ENCODE peak calls at places on chromosomes 12 and 14, in five cellular contexts. W is NCI-H1092 treated with DMSO at 0.1 percent for 48 hours; I is stimulated activated CD4-positive, alpha-beta T cell treated with anti-CD3 and anti-CD28 coated beads, Interleukin-4, amount 100 ng/mL, for 1 hour; K is RCC 7860; X is right cardiac atrium. U is an unnamed sample.

GRCh38 chr12:115998119-115998633 is 279.3 kb downstream of the MED13L start:
- DNase-seq in W (no peak), I (no peak), K (peak; percentile 25), X (no peak), U (no peak)

GRCh38 chr12:67155863-67156262 is 113.3 kb upstream of the CAND1 start:
- DNase-seq in X (no peak), K (no peak), W (no peak), I (no peak), U (no peak)

GRCh38 chr14:91258021-91258618 is 13.6 kb upstream of the GPR68 start:
- DNase-seq in I (no peak), W (no peak), K (no peak), X (no peak), U (peak; percentile 50)

GRCh38 chr12:65518771-65519170 is 240.3 kb downstream of the MSRB3 start:
- DNase-seq in K (peak; percentile 56), I (no peak), W (no peak), X (no peak), U (no peak)

GRCh38 chr14:28630100-28630499 is 136.5 kb upstream of the FOXG1 start:
- DNase-seq in W (no peak), X (no peak), I (no peak), K (no peak), U (no peak)

GRCh38 chr14:85217412-85217811 is 312.5 kb upstream of the FLRT2 start:
- DNase-seq in I (no peak), K (no peak), W (no peak), X (no peak), U (no peak)

GRCh38 chr14:21241218-21241819 is 27.9 kb downstream of the HNRNPC start:
- DNase-seq in I (no peak), X (no peak), W (no peak), K (no peak), U (no peak)

GRCh38 chr12:110844551-110845395 is 2.0 kb upstream of the CCDC63 start:
- DNase-seq in K (no peak), X (peak; percentile 76), W (no peak), I (no peak), U (peak; percentile 71)

GRCh38 chr14:80549141-80549540 is 337.8 kb upstream of the DIO2 start:
- DNase-seq in X (no peak), I (no peak), K (no peak), W (no peak), U (no peak)

GRCh38 chr12:93784339-93785086 is 107.3 kb downstream of the CRADD start:
- DNase-seq in W (no peak), K (peak; percentile 75), I (no peak), X (no peak), U (peak; percentile 36)

GRCh38 chr12:60863421-60863820 is 1267.6 kb downstream of the SLC16A7 start:
- DNase-seq in X (no peak), W (no peak), K (no peak), I (no peak), U (no peak)

GRCh38 chr14:88452231-88452630 is 66.8 kb downstream of the SPATA7 start:
- DNase-seq in I (no peak), W (no peak), K (no peak), X (no peak), U (no peak)

GRCh38 chr14:34059925-34060746 is 109.3 kb upstream of the EGLN3 start:
- DNase-seq in X (peak; percentile 92), W (peak; percentile 51), K (peak; percentile 65), I (peak; percentile 60), U (peak; percentile 84)

GRCh38 chr14:90522585-90523191 is 125.9 kb downstream of the CALM1 start:
- DNase-seq in X (peak; percentile 80), K (no peak), I (no peak), W (peak; percentile 96), U (peak; percentile 78)

GRCh38 chr14:104343690-104344640 is 205.6 kb downstream of the KIF26A start:
- DNase-seq in W (no peak), X (peak; percentile 29), I (no peak), K (no peak), U (no peak)

GRCh38 chr14:29757711-29758233 is 169.9 kb downstream of the PRKD1 start:
- DNase-seq in K (no peak), X (no peak), W (peak; percentile 18), I (no peak), U (no peak)

GRCh38 chr14:94545131-94545841 is 16.0 kb upstream of the SERPINA4 start:
- DNase-seq in W (no peak), I (no peak), X (peak; percentile 26), K (no peak), U (no peak)

GRCh38 chr14:67949771-67950170 is 130.2 kb downstream of the RAD51B start:
- DNase-seq in K (no peak), I (no peak), X (no peak), W (no peak), U (no peak)

U was measured in heart left ventricle.